ENCODE peak calls at places on chromosomes 4 and X, in ten cellular contexts. Y is Right ventricle myocardium inferior; M is AG10803; P is HTR-8/SVneo; Q is endothelial cell; E is CD4-positive, CD25-positive, alpha-beta regulatory T cell; J is H7; O is amniotic stem cell; T is GM12891; L is AG20443. V is an unnamed sample.

GRCh38 chrX:153245288-153245731 is 66.2 kb downstream of the MAGEA1 start:
- DNase-seq in E (no peak), T (no peak), J (peak), Y (no peak), O (no peak), M (no peak), Q (peak), P (no peak), L (no peak), V (no peak)

GRCh38 chrX:149504226-149504914 is 736 bp downstream of the IDS start:
- DNase-seq in M (peak), Q (peak), J (peak), Y (no peak), O (no peak), T (peak), P (no peak), L (no peak), E (peak), V (no peak)

GRCh38 chr4:118964891-118965411 is 76.3 kb downstream of the SYNPO2 start:
- DNase-seq in Y (no peak), P (no peak), M (peak), O (no peak), E (no peak), J (no peak), L (peak), T (no peak), Q (no peak), V (no peak)

GRCh38 chr4:24683116-24683515 is 98.8 kb upstream of the DHX15 start:
- DNase-seq in O (no peak), M (no peak), Q (no peak), Y (no peak), P (no peak), L (peak), J (no peak), E (no peak), T (no peak), V (no peak)

GRCh38 chrX:118181030-118181429 is 64.4 kb upstream of the KLHL13 start:
- DNase-seq in P (no peak), O (no peak), T (no peak), Q (no peak), L (peak), Y (no peak), E (no peak), J (no peak), M (no peak), V (peak)

GRCh38 chr4:124753941-124754581 is 41.5 kb upstream of the ANKRD50 start:
- DNase-seq in L (no peak), E (no peak), M (no peak), Y (no peak), Q (no peak), P (no peak), T (no peak), J (no peak), O (no peak), V (no peak)

GRCh38 chr4:148288448-148288847 is 153.8 kb downstream of the NR3C2 start:
- DNase-seq in Y (peak), O (no peak), M (no peak), E (no peak), P (no peak), L (no peak), J (no peak), Q (no peak), T (no peak), V (no peak)

GRCh38 chr4:3515646-3516045 is 16.6 kb downstream of the LRPAP1 start:
- DNase-seq in L (no peak), P (no peak), T (no peak), E (no peak), M (no peak), J (peak), Q (no peak), Y (no peak), O (no peak), V (no peak)

GRCh38 chr4:16890651-16891050 is 7.8 kb downstream of the LDB2 start:
- DNase-seq in T (no peak), O (no peak), Q (no peak), J (no peak), E (no peak), P (no peak), Y (no peak), M (no peak), L (no peak), V (no peak)

GRCh38 chr4:107376293-107376692 is 340.2 kb upstream of the DKK2 start:
- DNase-seq in T (no peak), Y (no peak), Q (no peak), E (no peak), L (no peak), M (no peak), J (no peak), P (no peak), O (no peak), V (no peak)

GRCh38 chr4:23373269-23373668 is 516.6 kb downstream of the PPARGC1A start:
- DNase-seq in L (no peak), P (no peak), Q (no peak), M (no peak), E (no peak), O (no peak), J (no peak), Y (no peak), T (no peak), V (no peak)

GRCh38 chr4:102143433-102143832 is 201.8 kb downstream of the SLC39A8 start:
- DNase-seq in O (no peak), Y (no peak), Q (no peak), M (no peak), L (no peak), J (no peak), P (no peak), E (no peak), T (no peak), V (no peak)

GRCh38 chrX:154010330-154011087 is 9.2 kb downstream of the IRAK1 start:
- DNase-seq in T (no peak), O (no peak), Y (no peak), Q (no peak), E (no peak), L (no peak), M (peak), J (no peak), P (no peak), V (no peak)

GRCh38 chr4:71186566-71187398 is 152.0 kb upstream of the SLC4A4 start:
- DNase-seq in O (peak), T (peak), Y (peak), L (peak), P (no peak), J (peak), Q (peak), M (peak), E (no peak), V (no peak)

GRCh38 chr4:89242864-89243740 is 64.5 kb downstream of the GPRIN3 start:
- DNase-seq in Y (no peak), J (no peak), E (no peak), M (no peak), Q (no peak), L (no peak), P (no peak), O (no peak), T (no peak), V (no peak)

GRCh38 chr4:186999676-187000075 is 276.0 kb upstream of the FAT1 start:
- DNase-seq in M (peak), P (no peak), O (no peak), E (no peak), Q (no peak), L (no peak), Y (no peak), J (no peak), T (no peak), V (no peak)

GRCh38 chrX:52265713-52266112 is 81.0 kb downstream of the MAGED4 start:
- DNase-seq in Y (no peak), P (no peak), M (no peak), L (no peak), T (no peak), Q (no peak), O (no peak), E (no peak), J (no peak), V (no peak)

GRCh38 chrX:70444326-70445196 is at the start of gene DLG3:
- DNase-seq in Y (no peak), M (peak), E (no peak), L (peak), Q (peak), J (peak), T (no peak), O (no peak), P (peak), V (no peak)

GRCh38 chrX:120536056-120536455 is 24.7 kb downstream of the CUL4B start:
- DNase-seq in J (no peak), M (no peak), L (no peak), P (no peak), Y (no peak), E (no peak), Q (no peak), T (no peak), O (no peak), V (no peak)

GRCh38 chr4:184250795-184251679 is 33.4 kb upstream of the ENPP6 start:
- DNase-seq in M (peak), Q (no peak), T (no peak), E (no peak), P (peak), Y (no peak), O (peak), L (peak), J (peak), V (peak)

GRCh38 chr4:123406862-123407261 is 10.3 kb downstream of the SPRY1 start:
- DNase-seq in M (no peak), O (no peak), J (no peak), Y (no peak), E (no peak), Q (no peak), L (no peak), P (no peak), T (no peak), V (no peak)

GRCh38 chr4:153513596-153513995 is 47.4 kb downstream of the TMEM131L start:
- DNase-seq in O (no peak), T (no peak), L (peak), Q (no peak), E (no peak), P (peak), Y (no peak), J (no peak), M (no peak), V (no peak)

GRCh38 chrX:140250363-140250762 is 254.5 kb downstream of the SOX3 start:
- DNase-seq in T (no peak), Q (no peak), Y (no peak), P (no peak), O (no peak), L (no peak), E (no peak), M (no peak), J (no peak), V (no peak)

GRCh38 chr4:40357738-40358137 is 22.6 kb downstream of the CHRNA9 start:
- DNase-seq in T (no peak), Y (no peak), L (no peak), E (no peak), J (no peak), M (no peak), P (no peak), Q (no peak), O (no peak), V (no peak)

GRCh38 chr4:141180991-141181760 is 39.5 kb upstream of the ZNF330 start:
- DNase-seq in P (no peak), L (no peak), T (no peak), Y (no peak), M (no peak), E (no peak), O (no peak), J (no peak), Q (no peak), V (no peak)

GRCh38 chrX:150573702-150574101 is 5.3 kb downstream of the MTM1 start:
- DNase-seq in T (no peak), P (no peak), M (no peak), J (no peak), Q (no peak), E (no peak), O (no peak), Y (no peak), L (no peak), V (no peak)

GRCh38 chr4:61277785-61278184 is 77.7 kb downstream of the ADGRL3 start:
- DNase-seq in E (no peak), O (no peak), Q (no peak), P (no peak), M (no peak), T (no peak), L (no peak), Y (no peak), J (no peak), V (no peak)

GRCh38 chr4:184528713-184529112 is 54.4 kb upstream of the IRF2 start:
- DNase-seq in E (no peak), Y (no peak), P (no peak), T (no peak), J (no peak), O (no peak), L (no peak), M (no peak), Q (no peak), V (no peak)

GRCh38 chrX:40543661-40544328 is 37.0 kb upstream of the ATP6AP2 start:
- DNase-seq in L (peak), Y (no peak), O (peak), J (peak), E (no peak), T (no peak), Q (peak), P (no peak), M (peak), V (no peak)

GRCh38 chr4:126489826-126490463 is 1142.8 kb upstream of the INTU start:
- DNase-seq in J (no peak), L (no peak), P (no peak), Q (no peak), E (no peak), T (no peak), Y (no peak), O (no peak), M (no peak), V (no peak)

GRCh38 chr4:2071252-2071911 is 12.3 kb downstream of the NAT8L start:
- DNase-seq in P (no peak), L (no peak), Y (peak), Q (no peak), O (no peak), E (no peak), M (no peak), J (peak), T (no peak), V (no peak)

GRCh38 chr4:175017751-175018150 is 99.6 kb downstream of the ADAM29 start:
- DNase-seq in Q (no peak), P (no peak), Y (no peak), T (no peak), L (no peak), M (no peak), O (no peak), J (no peak), E (no peak), V (no peak)

GRCh38 chrX:67523002-67523711 is 20.7 kb upstream of the AR start:
- DNase-seq in L (no peak), Y (no peak), J (no peak), P (no peak), T (no peak), O (no peak), Q (no peak), M (no peak), E (no peak), V (no peak)

GRCh38 chr4:60746172-60746571 is 454.0 kb upstream of the ADGRL3 start:
- DNase-seq in Q (no peak), E (no peak), L (no peak), Y (no peak), T (no peak), M (no peak), J (no peak), P (no peak), O (no peak), V (no peak)

GRCh38 chr4:68463796-68464195 is 16.5 kb downstream of the TMPRSS11E start:
- DNase-seq in P (no peak), T (no peak), L (no peak), Q (no peak), E (no peak), O (no peak), Y (no peak), M (no peak), J (no peak), V (no peak)

GRCh38 chr4:128571747-128572146 is 237.8 kb upstream of the JADE1 start:
- DNase-seq in O (peak), E (no peak), Y (no peak), T (no peak), M (peak), J (no peak), Q (no peak), P (peak), L (peak), V (peak)

GRCh38 chrX:128781506-128781905 is 729.3 kb upstream of the ACTRT1 start:
- DNase-seq in J (peak), P (no peak), T (no peak), Y (no peak), M (no peak), O (no peak), Q (peak), L (no peak), E (no peak), V (no peak)

GRCh38 chr4:38804654-38805295 is at the start of gene TLR1:
- DNase-seq in Q (no peak), P (no peak), E (no peak), O (peak), T (no peak), Y (no peak), M (peak), J (no peak), L (peak), V (peak)

GRCh38 chr4:121057466-121057911 is 14.8 kb downstream of the NDNF start:
- DNase-seq in L (no peak), E (no peak), Y (no peak), O (no peak), T (no peak), Q (peak), P (no peak), J (no peak), M (no peak), V (no peak)